ENCODE peak calls at places on chromosomes 13 and 19, in four cellular contexts. L, P, B and H are unnamed samples.

GRCh38 chr19:45471866-45472556 is 4.2 kb downstream of the FOSB start:
- DNase-seq in L (no peak), B (no peak), P (no peak), H (no peak)

GRCh38 chr13:97743946-97744345 is 209.5 kb upstream of the IPO5 start:
- DNase-seq in L (no peak), B (no peak), P (no peak), H (no peak)

GRCh38 chr19:14467816-14468215 is 7.3 kb downstream of the PTGER1 start:
- DNase-seq in B (no peak), L (no peak), P (no peak), H (no peak)

GRCh38 chr19:5692785-5693194 is 2.7 kb downstream of the RPL36 start:
- DNase-seq in B (no peak), L (no peak), P (no peak), H (no peak)

GRCh38 chr13:89465366-89465765 is 1794.2 kb downstream of the SLITRK5 start:
- DNase-seq in B (no peak), P (no peak), L (no peak), H (no peak)

GRCh38 chr19:48674921-48675824 is 2.4 kb upstream of the NTN5 start:
- DNase-seq in P (peak), B (peak), L (peak), H (peak)

GRCh38 chr13:41053384-41053826 is 7.9 kb upstream of the WBP4 start:
- DNase-seq in B (no peak), L (no peak), P (peak), H (no peak)

GRCh38 chr19:9565900-9566705 is 18.2 kb downstream of the ZNF121 start:
- DNase-seq in L (no peak), P (no peak), B (no peak), H (no peak)

GRCh38 chr19:35347930-35348298 is 212 bp downstream of the FFAR1 start:
- DNase-seq in L (no peak), B (no peak), P (no peak), H (no peak)

GRCh38 chr19:49213791-49214190 is 56.2 kb downstream of the TRPM4 start:
- DNase-seq in L (no peak), P (no peak), B (no peak), H (no peak)

GRCh38 chr13:44108345-44108858 is 228.7 kb downstream of the LACC1 start:
- DNase-seq in P (no peak), L (no peak), B (no peak), H (no peak)

GRCh38 chr13:79662882-79663281 is 181.9 kb downstream of the NDFIP2 start:
- DNase-seq in P (no peak), B (no peak), L (no peak), H (no peak)

GRCh38 chr19:3683405-3683865 is 16.8 kb downstream of the PIP5K1C start:
- DNase-seq in L (no peak), P (no peak), B (no peak), H (peak)

GRCh38 chr13:43333176-43333575 is 309.8 kb downstream of the DNAJC15 start:
- DNase-seq in L (no peak), B (no peak), P (no peak), H (no peak)

GRCh38 chr19:46704379-46705076 is 12.4 kb downstream of the PRKD2 start:
- DNase-seq in L (peak), P (peak), B (peak), H (peak)

GRCh38 chr19:58407658-58408151 is 744 bp upstream of the ZNF584 start:
- DNase-seq in P (no peak), L (peak), B (no peak), H (no peak)

GRCh38 chr13:36090592-36090991 is 40.6 kb downstream of the DCLK1 start:
- DNase-seq in P (no peak), B (no peak), L (peak), H (no peak)

GRCh38 chr13:70568571-70568970 is 460.3 kb upstream of the KLHL1 start:
- DNase-seq in B (no peak), P (peak), L (no peak), H (peak)

GRCh38 chr19:45906221-45906620 is 3.8 kb upstream of the MYPOP start:
- DNase-seq in P (no peak), B (no peak), L (no peak), H (no peak)

GRCh38 chr13:70938462-70938861 is 830.2 kb upstream of the KLHL1 start:
- DNase-seq in B (no peak), P (no peak), L (no peak), H (no peak)

GRCh38 chr13:81295177-81295576 is 954.3 kb upstream of the SPRY2 start:
- DNase-seq in B (no peak), L (no peak), P (no peak), H (no peak)

GRCh38 chr13:24027494-24027893 is 130.2 kb upstream of the C1QTNF9B start:
- DNase-seq in L (no peak), P (no peak), B (no peak), H (no peak)

GRCh38 chr19:46085888-46086287 is 38.6 kb downstream of the IGFL3 start:
- DNase-seq in P (no peak), B (no peak), L (no peak), H (no peak)

GRCh38 chr19:4597975-4598671 is 38.6 kb upstream of the SEMA6B start:
- DNase-seq in P (no peak), L (no peak), B (no peak), H (peak)

GRCh38 chr13:28022848-28023518 is 34.5 kb upstream of the URAD start:
- DNase-seq in L (no peak), P (no peak), B (no peak), H (no peak)

GRCh38 chr13:30148171-30148754 is 159.1 kb downstream of the KATNAL1 start:
- DNase-seq in P (no peak), L (no peak), B (no peak), H (no peak)

GRCh38 chr19:6997679-6998445 is 23.4 kb downstream of the MBD3L2B start:
- DNase-seq in P (no peak), B (no peak), L (no peak), H (no peak)

GRCh38 chr19:49475995-49476880 is 2.2 kb downstream of the FLT3LG start:
- DNase-seq in B (peak), P (no peak), L (peak), H (peak)

GRCh38 chr13:45512148-45512498 is 47.4 kb downstream of the COG3 start:
- DNase-seq in P (no peak), L (no peak), B (no peak), H (no peak)

GRCh38 chr13:100392709-100393630 is 195.6 kb downstream of the GGACT start:
- DNase-seq in L (peak), P (peak), B (peak), H (no peak)

GRCh38 chr13:41496420-41497234 is 39.3 kb downstream of the RGCC start:
- DNase-seq in B (no peak), L (no peak), P (no peak), H (no peak)

GRCh38 chr19:10206226-10206873 is 11.6 kb upstream of the DNMT1 start:
- DNase-seq in L (no peak), P (no peak), B (no peak), H (no peak)

DNA sequence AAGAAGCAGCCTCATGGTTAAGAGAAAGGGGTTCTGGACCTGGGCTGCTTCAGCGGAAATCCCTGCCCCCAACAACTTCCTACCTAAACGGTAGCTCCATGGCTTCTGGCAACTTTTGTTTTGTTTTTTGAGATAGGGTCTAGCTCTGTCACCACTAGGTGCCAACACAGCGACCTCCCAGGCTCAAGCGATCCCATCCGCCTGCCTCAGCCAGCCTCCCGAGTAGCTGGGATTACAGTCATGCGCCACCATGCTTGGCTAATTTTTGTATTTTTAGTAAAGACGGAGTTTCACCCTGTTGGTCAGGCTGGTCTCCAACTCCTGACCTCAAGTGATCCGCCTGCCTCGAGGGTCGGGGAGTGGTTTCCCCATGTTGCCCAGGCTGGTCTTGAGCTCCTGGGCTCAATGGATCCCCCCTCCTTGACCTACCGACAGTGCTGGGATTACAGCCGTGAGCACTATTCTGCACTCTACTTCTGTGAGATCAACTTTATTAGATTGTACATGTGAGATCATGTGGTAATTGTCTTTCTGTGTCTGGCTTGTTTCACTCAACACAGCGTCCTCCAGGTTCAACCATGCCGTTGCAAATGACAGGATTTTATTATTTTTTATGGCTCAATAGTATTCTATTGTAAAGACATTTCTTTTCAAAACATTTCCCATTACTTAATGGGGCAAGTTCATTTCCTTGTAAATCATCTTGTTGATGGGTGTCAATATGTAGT is 1.3 kb upstream of the OBI1 start:
- DNase-seq in B (no peak), P (peak), L (no peak), H (peak)
- TF ChIP-seq CTCF in B (no peak), P (no peak), L (no peak), H (no peak)

GRCh38 chr19:42232435-42232834 is 10.0 kb downstream of the GSK3A start:
- DNase-seq in P (no peak), L (no peak), B (no peak), H (no peak)

GRCh38 chr19:42226886-42227285 is 6.8 kb downstream of the ZNF526 start:
- DNase-seq in P (no peak), L (no peak), B (no peak), H (no peak)

GRCh38 chr19:42228640-42229039 is 8.5 kb downstream of the ZNF526 start:
- DNase-seq in B (no peak), P (no peak), L (no peak), H (no peak)

GRCh38 chr19:42229855-42230331 is 9.8 kb downstream of the ZNF526 start:
- DNase-seq in L (no peak), P (no peak), B (no peak), H (no peak)

DNA sequence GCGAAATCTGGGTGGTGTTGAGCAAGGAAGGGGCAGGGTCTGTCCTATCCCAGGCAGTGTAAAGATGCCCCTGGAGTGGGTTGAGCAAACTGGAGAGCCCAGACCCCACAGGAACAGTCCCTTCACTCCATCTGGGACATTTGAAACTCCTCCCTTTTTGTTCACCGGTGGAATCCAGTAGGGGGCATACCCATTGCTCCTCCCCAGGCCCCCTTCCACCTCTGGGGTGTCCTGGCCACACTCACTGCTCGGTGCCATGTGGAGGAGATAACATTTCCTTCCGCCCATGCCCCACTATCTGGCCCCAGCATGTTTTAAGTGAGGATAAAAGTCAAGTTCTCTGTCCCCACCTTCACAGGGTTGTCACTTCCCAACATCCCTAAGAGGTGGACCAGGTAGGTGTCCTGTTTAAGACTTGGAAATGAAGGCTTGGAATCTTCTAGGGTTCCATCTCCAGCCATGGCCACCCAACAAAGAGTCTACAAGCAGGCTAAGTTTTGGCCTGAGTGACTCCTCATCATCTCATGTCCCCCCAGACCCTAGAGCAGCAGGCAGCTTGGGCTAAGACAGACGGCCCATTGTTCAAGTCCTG is 9.2 kb downstream of the ZNF526 start:
- DNase-seq in B (no peak), L (no peak), P (no peak), H (no peak)
- TF ChIP-seq CTCF in B (no peak), L (no peak), P (no peak), H (no peak)

DNA sequence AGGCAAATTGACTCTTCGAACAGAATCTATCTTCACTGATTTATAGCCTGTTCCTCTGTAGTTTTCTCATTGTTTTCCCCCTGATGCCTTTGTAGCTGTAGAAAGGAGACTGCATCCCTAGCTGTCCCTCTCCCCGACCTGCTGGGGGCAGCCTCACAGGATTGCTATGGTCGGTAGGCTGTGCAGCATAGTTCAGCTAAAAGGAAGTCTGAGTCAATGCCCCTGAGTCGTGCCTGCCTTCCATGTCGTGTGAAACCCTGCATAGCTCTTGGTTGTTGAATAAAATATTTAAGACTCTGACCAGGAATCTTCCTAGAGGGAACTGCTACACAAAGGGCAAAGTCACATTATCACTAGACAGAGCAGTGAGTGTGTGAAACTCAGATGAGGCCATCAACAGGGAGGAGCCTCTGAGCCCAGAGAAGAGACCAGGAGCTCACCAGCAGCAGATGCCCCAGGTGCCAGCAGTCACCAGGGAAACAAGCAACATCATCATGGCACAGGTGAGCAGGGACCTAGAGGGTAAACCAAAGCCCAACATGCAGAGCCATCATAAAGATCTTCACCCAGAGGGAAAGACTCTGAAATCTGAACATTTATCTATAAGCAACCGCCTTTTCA is 108.4 kb upstream of the NBEA start:
- DNase-seq in P (no peak), B (no peak), L (no peak), H (no peak)
- TF ChIP-seq CTCF in P (no peak), B (no peak), L (no peak), H (no peak)

GRCh38 chr19:43766755-43767043 is 11.9 kb upstream of the SMG9 start:
- DNase-seq in L (no peak), B (no peak), P (no peak), H (no peak)
- TF ChIP-seq CTCF in L (no peak), B (no peak), P (no peak), H (no peak)

GRCh38 chr19:55468054-55468393 is 3.5 kb upstream of the C19orf85 start:
- DNase-seq in L (peak), P (no peak), B (no peak), H (no peak)
- TF ChIP-seq CTCF in L (no peak), P (no peak), B (no peak), H (peak)

GRCh38 chr13:102395174-102395573 is 6.7 kb downstream of the FGF14 start:
- DNase-seq in P (no peak), L (no peak), B (no peak), H (no peak)

GRCh38 chr13:102392810-102393209 is 9.0 kb downstream of the FGF14 start:
- DNase-seq in B (no peak), P (no peak), L (no peak), H (no peak)

GRCh38 chr13:102399791-102400618 is 1.8 kb downstream of the FGF14 start:
- DNase-seq in B (peak), P (no peak), L (no peak), H (peak)

GRCh38 chr13:102395939-102396338 is 5.9 kb downstream of the FGF14 start:
- DNase-seq in P (no peak), B (no peak), L (no peak), H (no peak)

DNA sequence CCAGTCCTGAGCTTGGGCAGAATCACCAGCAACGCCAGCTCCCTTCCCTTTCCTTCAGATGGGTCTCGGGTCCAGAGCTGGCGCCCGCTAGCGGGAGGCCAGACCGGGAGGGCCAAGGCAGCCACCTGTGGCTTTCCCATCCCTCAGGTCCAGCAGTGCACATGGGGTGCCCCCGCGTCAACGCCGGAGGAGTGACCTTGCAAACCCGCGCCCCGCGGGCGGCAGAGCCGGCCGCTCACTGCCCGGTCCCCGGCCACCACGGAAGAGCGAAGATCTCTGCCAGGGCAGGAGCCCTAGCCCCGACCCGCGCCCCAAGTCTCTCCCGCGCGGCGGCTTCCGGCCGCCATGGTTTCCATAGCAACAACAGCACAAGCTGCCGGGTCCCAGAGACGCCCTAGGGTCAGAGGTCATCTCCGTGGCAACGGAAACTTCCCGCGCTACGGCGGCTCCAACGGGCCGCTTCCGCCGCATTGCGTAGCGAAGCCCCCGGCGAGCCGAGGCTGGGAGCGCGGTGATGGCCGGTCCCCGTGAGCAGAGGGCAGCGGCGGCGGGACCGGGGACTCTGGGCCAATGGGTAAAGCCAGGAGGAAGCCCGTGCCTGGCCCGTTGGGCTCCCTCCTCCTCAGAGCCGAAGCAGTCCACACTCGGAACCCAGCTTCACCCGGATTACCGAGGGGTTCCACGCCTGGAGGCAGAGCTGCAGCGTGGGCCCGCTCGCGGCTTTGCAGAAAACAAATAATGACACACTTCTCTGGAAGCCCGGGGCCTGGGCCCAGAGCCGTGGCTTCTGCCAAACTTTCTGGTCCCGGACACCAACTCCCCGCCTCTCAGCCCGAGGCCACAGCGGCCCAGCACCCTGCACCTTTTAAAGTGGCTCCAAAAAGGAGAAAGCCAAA is 7.4 kb downstream of the FGF14 start:
- DNase-seq in B (peak), L (peak), P (peak), H (peak)
- TF ChIP-seq CTCF in B (no peak), L (no peak), P (no peak), H (no peak)

DNA sequence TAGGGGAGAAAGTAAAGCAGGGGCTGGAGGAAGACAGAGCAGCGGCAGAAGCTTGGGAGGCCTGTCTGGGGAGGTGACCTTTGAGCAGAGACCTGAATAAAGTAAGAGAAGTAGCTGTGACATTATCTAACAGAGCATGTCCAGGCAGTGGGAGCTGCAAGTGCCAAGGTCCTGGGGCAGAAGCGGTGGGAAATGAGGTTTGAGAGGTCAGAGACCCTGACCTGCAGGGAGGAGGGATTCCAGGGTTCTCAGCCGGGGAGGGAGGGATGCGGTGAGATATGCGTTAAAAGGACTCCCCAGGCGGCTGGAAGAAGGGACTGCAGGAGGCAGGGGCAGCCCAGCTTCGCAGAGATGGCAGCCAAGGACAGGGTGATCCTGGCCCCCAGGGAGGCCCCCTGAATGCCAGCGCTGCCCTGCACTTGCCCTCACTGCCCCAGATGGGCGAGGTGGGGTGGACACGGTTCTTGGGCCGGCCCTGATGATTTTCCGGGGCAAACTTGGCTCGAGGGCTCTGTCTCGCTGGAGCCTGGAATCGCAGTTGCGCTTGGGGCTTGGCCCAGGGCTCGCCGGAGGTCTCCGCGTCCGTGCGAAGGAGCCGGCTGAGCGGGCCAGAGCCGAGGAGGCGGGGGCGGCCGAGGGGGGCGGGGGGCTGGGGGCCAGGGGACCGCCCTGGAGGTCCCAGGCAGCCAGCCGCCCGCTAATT is 3.2 kb downstream of the CRLF1 start:
- DNase-seq in L (peak), P (no peak), B (peak), H (peak)
- TF ChIP-seq CTCF in L (peak), P (no peak), B (no peak), H (no peak)